ENCODE peak calls at places on chromosomes 16 and 17, in five cellular contexts. N is activated CD4-positive, alpha-beta T cell treated with anti-CD3 and anti-CD28 coated beads, Interleukin-2, amount 50 U/mL, for 48 hours; J is stimulated activated CD8-positive, alpha-beta memory T cell treated with anti-CD3 and anti-CD28 coated beads, Interleukin-4, amount 100 ng/mL, for 1 hour; F is endodermal cell; A is NCI-H1048. D is an unnamed sample.

GRCh38 chr17:64216385-64217248 is 46.4 kb downstream of the TEX2 start:
- DNase-seq in N (no peak), J (no peak), F (peak), A (no peak), D (peak)

GRCh38 chr16:66692341-66692740 is 4.2 kb downstream of the CMTM4 start:
- DNase-seq in N (no peak), J (no peak), F (no peak), A (no peak), D (no peak)

GRCh38 chr17:55577687-55578086 is 66.4 kb upstream of the SMIM36 start:
- DNase-seq in N (peak), J (no peak), F (no peak), A (no peak), D (no peak)

GRCh38 chr17:3960764-3961163 is 3.5 kb downstream of the ATP2A3 start:
- DNase-seq in N (no peak), J (no peak), F (no peak), A (no peak), D (no peak)

GRCh38 chr17:62790554-62790953 is 17.6 kb downstream of the MARCHF10 start:
- DNase-seq in N (no peak), J (no peak), F (peak), A (no peak), D (no peak)

GRCh38 chr17:71441098-71441497 is 679.7 kb upstream of the SOX9 start:
- DNase-seq in N (no peak), J (no peak), F (no peak), A (no peak), D (no peak)

GRCh38 chr17:77501751-77502625 is 361.2 kb downstream of the SEC14L1 start:
- DNase-seq in N (no peak), J (no peak), F (peak), A (no peak), D (no peak)

GRCh38 chr17:49257296-49257695 is 26.7 kb upstream of the PHOSPHO1 start:
- DNase-seq in N (no peak), J (no peak), F (no peak), A (no peak), D (no peak)

GRCh38 chr16:57890752-57891111 is 80.2 kb downstream of the CNGB1 start:
- DNase-seq in N (no peak), J (no peak), F (no peak), A (no peak), D (no peak)

GRCh38 chr17:35448214-35448898 is at the start of gene SLFN13:
- DNase-seq in N (peak), J (peak), F (peak), A (no peak), D (peak)

GRCh38 chr16:50534091-50534490 is 14.1 kb upstream of the NKD1 start:
- DNase-seq in N (no peak), J (no peak), F (no peak), A (no peak), D (no peak)

GRCh38 chr16:49499018-49499785 is 125.6 kb downstream of the C16orf78 start:
- DNase-seq in N (no peak), J (no peak), F (peak), A (no peak), D (no peak)

GRCh38 chr17:56604691-56605090 is 11.2 kb downstream of the NOG start:
- DNase-seq in N (no peak), J (no peak), F (no peak), A (no peak), D (no peak)

GRCh38 chr17:1039511-1040215 is 42.7 kb downstream of the TIMM22 start:
- DNase-seq in N (no peak), J (no peak), F (peak), A (no peak), D (no peak)

GRCh38 chr16:21302898-21303528 is 24.9 kb upstream of the CRYM start:
- DNase-seq in N (peak), J (no peak), F (no peak), A (no peak), D (no peak)

GRCh38 chr17:73208139-73208827 is 15.4 kb downstream of the COG1 start:
- DNase-seq in N (no peak), J (no peak), F (no peak), A (no peak), D (no peak)

GRCh38 chr16:67092227-67092626 is 17.5 kb upstream of the PHAF1 start:
- DNase-seq in N (no peak), J (no peak), F (no peak), A (no peak), D (no peak)

GRCh38 chr16:84246679-84247077 is 6.9 kb upstream of the KCNG4 start:
- DNase-seq in N (no peak), J (no peak), F (no peak), A (no peak), D (no peak)

GRCh38 chr17:416293-417206 is 63.9 kb upstream of the RPH3AL start:
- DNase-seq in N (peak), J (no peak), F (no peak), A (no peak), D (no peak)

GRCh38 chr16:47927330-47927729 is 228.5 kb downstream of the ABCC12 start:
- DNase-seq in N (no peak), J (no peak), F (no peak), A (no peak), D (no peak)

GRCh38 chr17:60422162-60422665 is at the start of gene CHCT1:
- DNase-seq in N (no peak), J (no peak), F (no peak), A (no peak), D (peak)

GRCh38 chr16:51236583-51236982 is 85.5 kb upstream of the SALL1 start:
- DNase-seq in N (no peak), J (no peak), F (no peak), A (no peak), D (peak)

D was measured in GM23338.